ENCODE peak calls at places on chromosomes 12 and 14, in four cellular contexts. One of them, this sample, is unnamed.

GRCh38 chr12:113030875-113031525 is 25.5 kb upstream of the DTX1 start:
- DNase-seq in GM12865: peak; percentile 55
- DNase-seq in endothelial cell: no peak
- DNase-seq in adipocyte: peak; percentile 77
- DNase-seq in this sample: peak; percentile 39

GRCh38 chr12:8996682-8997405 is 7.5 kb downstream of the KLRG1 start:
- DNase-seq in GM12865: peak; percentile 88
- DNase-seq in endothelial cell: no peak
- DNase-seq in adipocyte: peak; percentile 19
- DNase-seq in this sample: peak; percentile 10

GRCh38 chr12:121711925-121712461 is 559 bp upstream of the TMEM120B start:
- DNase-seq in GM12865: peak; percentile 50
- DNase-seq in endothelial cell: no peak
- DNase-seq in adipocyte: peak; percentile 56
- DNase-seq in this sample: no peak

GRCh38 chr14:20667957-20668356 is 16.4 kb upstream of the RNASE4 start:
- DNase-seq in GM12865: peak; percentile 93
- DNase-seq in endothelial cell: no peak
- DNase-seq in adipocyte: no peak
- DNase-seq in this sample: no peak

GRCh38 chr14:59565112-59565511 is 11.5 kb downstream of the CCDC175 start:
- DNase-seq in GM12865: no peak
- DNase-seq in endothelial cell: no peak
- DNase-seq in adipocyte: no peak
- DNase-seq in this sample: no peak

GRCh38 chr12:124143726-124144125 is 151.2 kb upstream of the RFLNA start:
- DNase-seq in GM12865: no peak
- DNase-seq in endothelial cell: no peak
- DNase-seq in adipocyte: no peak
- DNase-seq in this sample: no peak

GRCh38 chr14:99189201-99189801 is 82.7 kb downstream of the BCL11B start:
- DNase-seq in GM12865: no peak
- DNase-seq in endothelial cell: no peak
- DNase-seq in adipocyte: no peak
- DNase-seq in this sample: no peak

GRCh38 chr14:103736546-103737431 is 21.2 kb downstream of the ZFYVE21 start:
- DNase-seq in GM12865: no peak
- DNase-seq in endothelial cell: no peak
- DNase-seq in adipocyte: no peak
- DNase-seq in this sample: no peak

GRCh38 chr14:99797231-99797630 is 4.0 kb downstream of the EML1 start:
- DNase-seq in GM12865: no peak
- DNase-seq in endothelial cell: no peak
- DNase-seq in adipocyte: no peak
- DNase-seq in this sample: no peak

GRCh38 chr12:79344855-79345840 is 345.6 kb downstream of the PAWR start:
- DNase-seq in GM12865: peak; percentile 57
- DNase-seq in endothelial cell: peak; percentile 33
- DNase-seq in adipocyte: peak; percentile 56
- DNase-seq in this sample: peak; percentile 44

GRCh38 chr12:33180921-33181320 is 258.7 kb downstream of the SYT10 start:
- DNase-seq in GM12865: no peak
- DNase-seq in endothelial cell: no peak
- DNase-seq in adipocyte: no peak
- DNase-seq in this sample: peak; percentile 74

GRCh38 chr12:102095677-102096263 is 24.1 kb downstream of the NUP37 start:
- DNase-seq in GM12865: peak; percentile 34
- DNase-seq in endothelial cell: no peak
- DNase-seq in adipocyte: peak; percentile 80
- DNase-seq in this sample: peak; percentile 9

GRCh38 chr12:7265251-7265650 is 38.6 kb upstream of the ACSM4 start:
- DNase-seq in GM12865: no peak
- DNase-seq in endothelial cell: no peak
- DNase-seq in adipocyte: no peak
- DNase-seq in this sample: no peak

GRCh38 chr12:49540229-49541139 is 1.7 kb downstream of the KCNH3 start:
- DNase-seq in GM12865: no peak
- DNase-seq in endothelial cell: no peak
- DNase-seq in adipocyte: no peak
- DNase-seq in this sample: no peak

GRCh38 chr12:93347054-93347786 is 30.5 kb upstream of the NUDT4 start:
- DNase-seq in GM12865: no peak
- DNase-seq in endothelial cell: no peak
- DNase-seq in adipocyte: no peak
- DNase-seq in this sample: no peak

GRCh38 chr14:77988096-77988870 is 181.9 kb upstream of the NRXN3 start:
- DNase-seq in GM12865: no peak
- DNase-seq in endothelial cell: no peak
- DNase-seq in adipocyte: no peak
- DNase-seq in this sample: no peak

GRCh38 chr14:49853572-49854375 is 1.2 kb upstream of the NEMF start:
- DNase-seq in GM12865: peak; percentile 89
- DNase-seq in endothelial cell: peak; percentile 74
- DNase-seq in adipocyte: peak; percentile 84
- DNase-seq in this sample: no peak

GRCh38 chr14:30799933-30800332 is 74.4 kb upstream of the COCH start:
- DNase-seq in GM12865: peak; percentile 3
- DNase-seq in endothelial cell: no peak
- DNase-seq in adipocyte: no peak
- DNase-seq in this sample: no peak

GRCh38 chr12:94134226-94134795 is 14.1 kb upstream of the PLXNC1 start:
- DNase-seq in GM12865: peak; percentile 78
- DNase-seq in endothelial cell: peak; percentile 24
- DNase-seq in adipocyte: peak; percentile 83
- DNase-seq in this sample: peak; percentile 24

GRCh38 chr14:20657216-20658211 is 16.0 kb upstream of the OR6S1 start:
- DNase-seq in GM12865: peak; percentile 48
- DNase-seq in endothelial cell: peak; percentile 19
- DNase-seq in adipocyte: no peak
- DNase-seq in this sample: peak; percentile 10

GRCh38 chr12:91177380-91177779 is 5.2 kb downstream of the DCN start:
- DNase-seq in GM12865: no peak
- DNase-seq in endothelial cell: no peak
- DNase-seq in adipocyte: no peak
- DNase-seq in this sample: no peak

GRCh38 chr14:35380794-35381193 is 23.8 kb downstream of the NFKBIA start:
- DNase-seq in GM12865: no peak
- DNase-seq in endothelial cell: no peak
- DNase-seq in adipocyte: no peak
- DNase-seq in this sample: no peak

GRCh38 chr12:5796171-5797091 is 148.6 kb downstream of the ANO2 start:
- DNase-seq in GM12865: peak; percentile 22
- DNase-seq in endothelial cell: peak; percentile 74
- DNase-seq in adipocyte: peak; percentile 54
- DNase-seq in this sample: no peak

GRCh38 chr14:101964297-101965144 is at the start of gene DYNC1H1:
- DNase-seq in GM12865: peak; percentile 93
- DNase-seq in endothelial cell: peak; percentile 94
- DNase-seq in adipocyte: peak; percentile 97
- DNase-seq in this sample: peak; percentile 59

GRCh38 chr14:75452900-75453816 is 25.3 kb downstream of the JDP2 start:
- DNase-seq in GM12865: no peak
- DNase-seq in endothelial cell: peak; percentile 30
- DNase-seq in adipocyte: peak; percentile 96
- DNase-seq in this sample: no peak

GRCh38 chr12:1795785-1796514 is 24.4 kb upstream of the LRTM2 start:
- DNase-seq in GM12865: peak; percentile 97
- DNase-seq in endothelial cell: peak; percentile 94
- DNase-seq in adipocyte: peak; percentile 92
- DNase-seq in this sample: peak; percentile 59

GRCh38 chr12:110704750-110705149 is 15.8 kb upstream of the HVCN1 start:
- DNase-seq in GM12865: peak; percentile 48
- DNase-seq in endothelial cell: no peak
- DNase-seq in adipocyte: no peak
- DNase-seq in this sample: no peak

GRCh38 chr12:106774808-106775524 is 484 bp downstream of the RIC8B start:
- DNase-seq in GM12865: peak; percentile 27
- DNase-seq in endothelial cell: no peak
- DNase-seq in adipocyte: no peak
- DNase-seq in this sample: no peak

GRCh38 chr12:24921251-24922038 is 27.5 kb downstream of the BCAT1 start:
- DNase-seq in GM12865: no peak
- DNase-seq in endothelial cell: no peak
- DNase-seq in adipocyte: peak; percentile 63
- DNase-seq in this sample: no peak

GRCh38 chr12:114799574-114800487 is 115.9 kb upstream of the TBX3 start:
- DNase-seq in GM12865: no peak
- DNase-seq in endothelial cell: no peak
- DNase-seq in adipocyte: peak; percentile 26
- DNase-seq in this sample: no peak

GRCh38 chr14:23352506-23353432 is at the start of gene SLC22A17:
- DNase-seq in GM12865: no peak
- DNase-seq in endothelial cell: peak; percentile 68
- DNase-seq in adipocyte: peak; percentile 97
- DNase-seq in this sample: no peak

GRCh38 chr12:111437816-111438454 is 32.2 kb downstream of the SH2B3 start:
- DNase-seq in GM12865: no peak
- DNase-seq in endothelial cell: peak; percentile 3
- DNase-seq in adipocyte: peak; percentile 79
- DNase-seq in this sample: peak; percentile 76

GRCh38 chr12:73726881-73727280 is 810.8 kb upstream of the ATXN7L3B start:
- DNase-seq in GM12865: no peak
- DNase-seq in endothelial cell: no peak
- DNase-seq in adipocyte: no peak
- DNase-seq in this sample: no peak